ENCODE peak calls at places on chromosomes 1 and 21, in five cellular contexts. One of them, this sample, is unnamed.

GRCh38 chr1:245298781-245299180 is 144.0 kb downstream of the KIF26B start:
- DNase-seq in heart right ventricle: no peak
- DNase-seq in uterus: no peak
- DNase-seq in A549: no peak
- DNase-seq in heart left ventricle: no peak
- DNase-seq in this sample: no peak

GRCh38 chr1:94236630-94237290 is 624 bp downstream of the ARHGAP29 start:
- DNase-seq in heart left ventricle: peak; percentile 38
- DNase-seq in A549: peak; percentile 50
- DNase-seq in uterus: peak; percentile 20
- DNase-seq in heart right ventricle: peak; percentile 19
- DNase-seq in this sample: no peak

GRCh38 chr1:26833432-26834405 is 7.2 kb downstream of the ZDHHC18 start:
- DNase-seq in heart left ventricle: no peak
- DNase-seq in heart right ventricle: no peak
- DNase-seq in A549: no peak
- DNase-seq in uterus: no peak
- DNase-seq in this sample: peak; percentile 78

GRCh38 chr1:151713874-151714273 is 2.7 kb downstream of the CELF3 start:
- DNase-seq in heart right ventricle: no peak
- DNase-seq in uterus: no peak
- DNase-seq in heart left ventricle: no peak
- DNase-seq in A549: no peak
- DNase-seq in this sample: no peak

GRCh38 chr21:43865471-43866181 is 603 bp downstream of the AGPAT3 start:
- DNase-seq in uterus: peak; percentile 40
- DNase-seq in heart right ventricle: peak; percentile 60
- DNase-seq in A549: no peak
- DNase-seq in heart left ventricle: peak; percentile 59
- DNase-seq in this sample: peak; percentile 60

GRCh38 chr1:213176341-213176740 is 125.3 kb downstream of the RPS6KC1 start:
- DNase-seq in heart left ventricle: no peak
- DNase-seq in A549: no peak
- DNase-seq in heart right ventricle: no peak
- DNase-seq in uterus: no peak
- DNase-seq in this sample: no peak

GRCh38 chr1:11499825-11500331 is 20.9 kb downstream of the DISP3 start:
- DNase-seq in uterus: no peak
- DNase-seq in A549: no peak
- DNase-seq in heart left ventricle: no peak
- DNase-seq in heart right ventricle: no peak
- DNase-seq in this sample: no peak

GRCh38 chr1:110134050-110134595 is 16.2 kb upstream of the SLC6A17 start:
- DNase-seq in heart right ventricle: no peak
- DNase-seq in uterus: no peak
- DNase-seq in A549: no peak
- DNase-seq in heart left ventricle: no peak
- DNase-seq in this sample: no peak

GRCh38 chr1:53316058-53316741 is 11.7 kb downstream of the LRP8 start:
- DNase-seq in heart left ventricle: no peak
- DNase-seq in uterus: no peak
- DNase-seq in heart right ventricle: no peak
- DNase-seq in A549: no peak
- DNase-seq in this sample: peak; percentile 55

DNA sequence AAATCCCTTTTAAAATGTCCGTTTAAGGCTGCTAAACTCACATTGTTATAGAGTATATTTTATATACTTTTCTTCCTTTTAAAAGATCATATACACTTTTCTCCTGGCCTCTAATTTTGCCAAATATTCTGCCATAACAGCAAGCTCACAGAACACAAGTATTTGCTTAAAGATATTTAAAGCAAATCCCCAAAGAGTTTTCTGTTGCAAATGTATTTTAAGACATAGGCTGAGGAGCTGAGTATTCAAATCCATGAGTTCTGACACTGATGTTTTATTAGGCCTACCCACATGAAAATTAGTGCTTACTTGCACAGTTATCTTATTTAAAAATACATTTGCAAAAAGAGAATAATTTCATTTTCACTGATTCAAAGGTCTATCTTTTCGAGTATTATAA is 1.7 kb upstream of the PTPRC start:
- DNase-seq in A549: no peak
- DNase-seq in uterus: no peak
- DNase-seq in heart right ventricle: no peak
- DNase-seq in heart left ventricle: no peak
- DNase-seq in this sample: no peak
- H3K4me3 ChIP-seq in A549: no peak overlapping the region
- H3K4me3 ChIP-seq in uterus: no peak overlapping the region
- H3K4me3 ChIP-seq in heart right ventricle: no peak overlapping the region
- H3K4me3 ChIP-seq in heart left ventricle: no peak overlapping the region
- H3K4me3 ChIP-seq in this sample: no peak overlapping the region

GRCh38 chr21:42793774-42794173 is 85.6 kb downstream of the WDR4 start:
- DNase-seq in heart right ventricle: no peak
- DNase-seq in uterus: no peak
- DNase-seq in A549: no peak
- DNase-seq in heart left ventricle: no peak
- DNase-seq in this sample: no peak

GRCh38 chr21:42798106-42798505 is 81.2 kb downstream of the WDR4 start:
- DNase-seq in heart left ventricle: no peak
- DNase-seq in heart right ventricle: no peak
- DNase-seq in A549: no peak
- DNase-seq in uterus: no peak
- DNase-seq in this sample: no peak

GRCh38 chr21:42794551-42794950 is 84.8 kb downstream of the WDR4 start:
- DNase-seq in A549: no peak
- DNase-seq in uterus: no peak
- DNase-seq in heart right ventricle: no peak
- DNase-seq in heart left ventricle: no peak
- DNase-seq in this sample: no peak

GRCh38 chr21:42797522-42797921 is 81.8 kb downstream of the WDR4 start:
- DNase-seq in uterus: no peak
- DNase-seq in heart right ventricle: no peak
- DNase-seq in heart left ventricle: no peak
- DNase-seq in A549: no peak
- DNase-seq in this sample: no peak

GRCh38 chr21:42796327-42797062 is 82.8 kb downstream of the WDR4 start:
- DNase-seq in heart left ventricle: no peak
- DNase-seq in uterus: no peak
- DNase-seq in heart right ventricle: no peak
- DNase-seq in A549: no peak
- DNase-seq in this sample: no peak
- H3K27ac ChIP-seq in heart left ventricle: no peak overlapping the region
- H3K27ac ChIP-seq in uterus: no peak overlapping the region
- H3K27ac ChIP-seq in heart right ventricle: no peak overlapping the region
- H3K27ac ChIP-seq in A549: no peak overlapping the region
- H3K27ac ChIP-seq in this sample: no peak overlapping the region

GRCh38 chr1:154639876-154640275 is 31.9 kb upstream of the ADAR start:
- DNase-seq in A549: no peak
- DNase-seq in heart right ventricle: no peak
- DNase-seq in uterus: no peak
- DNase-seq in heart left ventricle: no peak
- DNase-seq in this sample: no peak
- H3K4me3 ChIP-seq in A549: no peak overlapping the region
- H3K4me3 ChIP-seq in heart right ventricle: no peak overlapping the region
- H3K4me3 ChIP-seq in uterus: no peak overlapping the region
- H3K4me3 ChIP-seq in heart left ventricle: no peak overlapping the region
- H3K4me3 ChIP-seq in this sample: no peak overlapping the region

GRCh38 chr1:89996415-89997110 is 1.7 kb downstream of the ZNF326 start:
- DNase-seq in heart right ventricle: no peak
- DNase-seq in A549: no peak
- DNase-seq in uterus: no peak
- DNase-seq in heart left ventricle: no peak
- DNase-seq in this sample: no peak
- H3K27ac ChIP-seq in heart right ventricle: peak overlapping the region; percentile 93
- H3K27ac ChIP-seq in A549: peak overlapping the region; percentile 95
- H3K27ac ChIP-seq in uterus: peak overlapping the region; percentile 97
- H3K27ac ChIP-seq in heart left ventricle: no peak overlapping the region
- H3K27ac ChIP-seq in this sample: peak overlapping the region; percentile 95

GRCh38 chr1:974293-974640 is 7.6 kb downstream of the PERM1 start:
- DNase-seq in A549: no peak
- DNase-seq in heart left ventricle: no peak
- DNase-seq in heart right ventricle: peak; percentile 22
- DNase-seq in uterus: no peak
- DNase-seq in this sample: no peak

GRCh38 chr1:974687-975328 is 7.1 kb downstream of the PERM1 start:
- DNase-seq in heart right ventricle: peak; percentile 23
- DNase-seq in A549: no peak
- DNase-seq in heart left ventricle: no peak
- DNase-seq in uterus: no peak
- DNase-seq in this sample: peak; percentile 75

GRCh38 chr1:975896-976683 is 5.8 kb downstream of the PERM1 start:
- DNase-seq in heart right ventricle: peak; percentile 61
- DNase-seq in heart left ventricle: peak; percentile 53
- DNase-seq in A549: peak; percentile 84
- DNase-seq in uterus: no peak
- DNase-seq in this sample: peak; percentile 89

GRCh38 chr1:973459-974292 is 7.4 kb downstream of the PLEKHN1 start:
- DNase-seq in heart left ventricle: no peak
- DNase-seq in A549: no peak
- DNase-seq in heart right ventricle: peak; percentile 27
- DNase-seq in uterus: no peak
- DNase-seq in this sample: no peak

GRCh38 chr1:975365-975764 is 6.5 kb downstream of the PERM1 start:
- DNase-seq in A549: no peak
- DNase-seq in heart right ventricle: peak; percentile 29
- DNase-seq in heart left ventricle: peak; percentile 6
- DNase-seq in uterus: no peak
- DNase-seq in this sample: no peak
- H3K4me3 ChIP-seq in A549: no peak overlapping the region
- H3K4me3 ChIP-seq in heart right ventricle: no peak overlapping the region
- H3K4me3 ChIP-seq in heart left ventricle: no peak overlapping the region
- H3K4me3 ChIP-seq in uterus: no peak overlapping the region
- H3K4me3 ChIP-seq in this sample: no peak overlapping the region

GRCh38 chr1:207751790-207752455 is at the start of gene CD46:
- DNase-seq in A549: peak; percentile 95
- DNase-seq in heart right ventricle: peak; percentile 98
- DNase-seq in uterus: peak; percentile 95
- DNase-seq in heart left ventricle: peak; percentile 97
- DNase-seq in this sample: peak; percentile 97

GRCh38 chr1:207750901-207751300 is 953 bp upstream of the CD46 start:
- DNase-seq in A549: no peak
- DNase-seq in uterus: no peak
- DNase-seq in heart left ventricle: no peak
- DNase-seq in heart right ventricle: no peak
- DNase-seq in this sample: no peak

GRCh38 chr1:207754011-207754410 is 2.2 kb downstream of the CD46 start:
- DNase-seq in heart right ventricle: no peak
- DNase-seq in heart left ventricle: no peak
- DNase-seq in uterus: no peak
- DNase-seq in A549: no peak
- DNase-seq in this sample: no peak

GRCh38 chr1:207753611-207754010 is 1.8 kb downstream of the CD46 start:
- DNase-seq in heart left ventricle: no peak
- DNase-seq in heart right ventricle: no peak
- DNase-seq in uterus: no peak
- DNase-seq in A549: no peak
- DNase-seq in this sample: no peak

GRCh38 chr1:207752456-207753132 is 740 bp downstream of the CD46 start:
- DNase-seq in heart right ventricle: no peak
- DNase-seq in uterus: peak; percentile 20
- DNase-seq in heart left ventricle: no peak
- DNase-seq in A549: peak; percentile 33
- DNase-seq in this sample: peak; percentile 85
- H3K27ac ChIP-seq in heart right ventricle: peak overlapping the region; percentile 94
- H3K27ac ChIP-seq in uterus: peak overlapping the region; percentile 90
- H3K27ac ChIP-seq in heart left ventricle: peak overlapping the region; percentile 96
- H3K27ac ChIP-seq in A549: peak overlapping the region; percentile 88
- H3K27ac ChIP-seq in this sample: peak overlapping the region; percentile 95

GRCh38 chr1:240093120-240093961 is 1.7 kb downstream of the FMN2 start:
- DNase-seq in heart right ventricle: no peak
- DNase-seq in A549: peak; percentile 31
- DNase-seq in uterus: no peak
- DNase-seq in heart left ventricle: no peak
- DNase-seq in this sample: peak; percentile 77
- H3K4me3 ChIP-seq in heart right ventricle: peak overlapping the region; percentile 28
- H3K4me3 ChIP-seq in A549: peak overlapping the region; percentile 71
- H3K4me3 ChIP-seq in uterus: peak overlapping the region; percentile 32
- H3K4me3 ChIP-seq in heart left ventricle: peak overlapping the region; percentile 3
- H3K4me3 ChIP-seq in this sample: no peak overlapping the region